ENCODE peak calls at places on chromosomes 3 and 15, in six cellular contexts. One of them, this sample, is unnamed.

GRCh38 chr3:149179225-149179624 is 42.4 kb downstream of the CP start:
- DNase-seq in mesendoderm: no peak
- DNase-seq in mesenchymal stem cell: peak
- DNase-seq in neuronal stem cell: no peak
- DNase-seq in H1: no peak
- DNase-seq in H9: no peak
- DNase-seq in this sample: peak

GRCh38 chr3:100993309-100993708 is at the start of gene ABI3BP:
- DNase-seq in mesendoderm: peak
- DNase-seq in H1: no peak
- DNase-seq in H9: no peak
- DNase-seq in mesenchymal stem cell: peak
- DNase-seq in neuronal stem cell: no peak
- DNase-seq in this sample: peak

GRCh38 chr3:182814419-182815160 is 21.3 kb downstream of the ATP11B start:
- DNase-seq in mesendoderm: no peak
- DNase-seq in mesenchymal stem cell: no peak
- DNase-seq in neuronal stem cell: no peak
- DNase-seq in H1: no peak
- DNase-seq in H9: no peak
- DNase-seq in this sample: no peak

GRCh38 chr15:84638103-84638502 is 16.0 kb downstream of the WDR73 start:
- DNase-seq in H1: no peak
- DNase-seq in neuronal stem cell: no peak
- DNase-seq in mesenchymal stem cell: no peak
- DNase-seq in mesendoderm: peak
- DNase-seq in H9: peak
- DNase-seq in this sample: peak

GRCh38 chr15:88788816-88789215 is 14.4 kb upstream of the ACAN start:
- DNase-seq in mesenchymal stem cell: no peak
- DNase-seq in H9: no peak
- DNase-seq in neuronal stem cell: no peak
- DNase-seq in mesendoderm: no peak
- DNase-seq in H1: no peak
- DNase-seq in this sample: no peak

GRCh38 chr3:29453278-29453961 is 172.5 kb downstream of the RBMS3 start:
- DNase-seq in neuronal stem cell: no peak
- DNase-seq in mesenchymal stem cell: no peak
- DNase-seq in H9: no peak
- DNase-seq in H1: no peak
- DNase-seq in mesendoderm: peak
- DNase-seq in this sample: no peak

GRCh38 chr3:185382154-185382553 is 19.2 kb downstream of the MAP3K13 start:
- DNase-seq in neuronal stem cell: no peak
- DNase-seq in mesendoderm: no peak
- DNase-seq in H9: no peak
- DNase-seq in H1: no peak
- DNase-seq in mesenchymal stem cell: no peak
- DNase-seq in this sample: no peak

GRCh38 chr3:110106805-110107204 is 769.5 kb upstream of the DPPA4 start:
- DNase-seq in neuronal stem cell: no peak
- DNase-seq in mesendoderm: no peak
- DNase-seq in mesenchymal stem cell: no peak
- DNase-seq in H9: no peak
- DNase-seq in H1: no peak
- DNase-seq in this sample: peak

GRCh38 chr3:193225726-193226125 is 15.3 kb upstream of the PLAAT1 start:
- DNase-seq in mesendoderm: peak
- DNase-seq in H9: no peak
- DNase-seq in H1: no peak
- DNase-seq in neuronal stem cell: no peak
- DNase-seq in mesenchymal stem cell: no peak
- DNase-seq in this sample: no peak

GRCh38 chr3:112464264-112464663 is 35.0 kb downstream of the BTLA start:
- DNase-seq in H1: no peak
- DNase-seq in H9: no peak
- DNase-seq in mesendoderm: no peak
- DNase-seq in mesenchymal stem cell: peak
- DNase-seq in neuronal stem cell: no peak
- DNase-seq in this sample: no peak

GRCh38 chr3:38968403-38968802 is 83.3 kb downstream of the SCN11A start:
- DNase-seq in neuronal stem cell: no peak
- DNase-seq in mesendoderm: no peak
- DNase-seq in H1: no peak
- DNase-seq in H9: no peak
- DNase-seq in mesenchymal stem cell: no peak
- DNase-seq in this sample: no peak

GRCh38 chr3:46695962-46696922 is 2.8 kb upstream of the ALS2CL start:
- DNase-seq in mesenchymal stem cell: peak
- DNase-seq in mesendoderm: no peak
- DNase-seq in H1: no peak
- DNase-seq in H9: no peak
- DNase-seq in neuronal stem cell: no peak
- DNase-seq in this sample: peak

GRCh38 chr3:126431103-126431534 is 36.4 kb downstream of the CFAP100 start:
- DNase-seq in mesendoderm: no peak
- DNase-seq in mesenchymal stem cell: no peak
- DNase-seq in H1: no peak
- DNase-seq in neuronal stem cell: no peak
- DNase-seq in H9: peak
- DNase-seq in this sample: no peak

GRCh38 chr3:114404590-114404989 is 110.8 kb downstream of the TIGIT start:
- DNase-seq in H1: no peak
- DNase-seq in neuronal stem cell: no peak
- DNase-seq in H9: no peak
- DNase-seq in mesendoderm: no peak
- DNase-seq in mesenchymal stem cell: peak
- DNase-seq in this sample: peak

GRCh38 chr15:68440136-68440535 is 8.2 kb upstream of the ITGA11 start:
- DNase-seq in mesendoderm: no peak
- DNase-seq in H1: no peak
- DNase-seq in H9: peak
- DNase-seq in neuronal stem cell: no peak
- DNase-seq in mesenchymal stem cell: no peak
- DNase-seq in this sample: no peak

GRCh38 chr15:34047893-34048775 is 9.1 kb upstream of the AVEN start:
- DNase-seq in neuronal stem cell: no peak
- DNase-seq in mesendoderm: no peak
- DNase-seq in mesenchymal stem cell: peak
- DNase-seq in H9: no peak
- DNase-seq in H1: no peak
- DNase-seq in this sample: no peak

GRCh38 chr3:23481660-23482278 is 278.6 kb downstream of the UBE2E2 start:
- DNase-seq in H9: no peak
- DNase-seq in neuronal stem cell: no peak
- DNase-seq in mesendoderm: no peak
- DNase-seq in H1: no peak
- DNase-seq in mesenchymal stem cell: peak
- DNase-seq in this sample: no peak

GRCh38 chr3:112486811-112487505 is 12.3 kb downstream of the BTLA start:
- DNase-seq in neuronal stem cell: no peak
- DNase-seq in H1: no peak
- DNase-seq in H9: no peak
- DNase-seq in mesenchymal stem cell: peak
- DNase-seq in mesendoderm: no peak
- DNase-seq in this sample: no peak

GRCh38 chr3:43691120-43692002 is 623 bp downstream of the ABHD5 start:
- DNase-seq in mesendoderm: peak
- DNase-seq in neuronal stem cell: peak
- DNase-seq in H1: no peak
- DNase-seq in mesenchymal stem cell: peak
- DNase-seq in H9: peak
- DNase-seq in this sample: peak

GRCh38 chr3:119559441-119559963 is at the start of gene CD80:
- DNase-seq in H1: no peak
- DNase-seq in H9: peak
- DNase-seq in mesenchymal stem cell: peak
- DNase-seq in mesendoderm: peak
- DNase-seq in neuronal stem cell: no peak
- DNase-seq in this sample: peak

GRCh38 chr3:127044996-127045395 is 62.1 kb downstream of the PLXNA1 start:
- DNase-seq in mesenchymal stem cell: no peak
- DNase-seq in H9: peak
- DNase-seq in H1: no peak
- DNase-seq in neuronal stem cell: no peak
- DNase-seq in mesendoderm: peak
- DNase-seq in this sample: peak

GRCh38 chr3:112640864-112641751 is at the start of gene CCDC80:
- DNase-seq in neuronal stem cell: no peak
- DNase-seq in H1: no peak
- DNase-seq in H9: no peak
- DNase-seq in mesendoderm: peak
- DNase-seq in mesenchymal stem cell: peak
- DNase-seq in this sample: peak

GRCh38 chr3:126337980-126338651 is 19.1 kb downstream of the KLF15 start:
- DNase-seq in neuronal stem cell: no peak
- DNase-seq in mesenchymal stem cell: no peak
- DNase-seq in H1: no peak
- DNase-seq in H9: no peak
- DNase-seq in mesendoderm: no peak
- DNase-seq in this sample: no peak

GRCh38 chr3:33273628-33274027 is 3.6 kb upstream of the FBXL2 start:
- DNase-seq in neuronal stem cell: no peak
- DNase-seq in H1: no peak
- DNase-seq in mesendoderm: no peak
- DNase-seq in mesenchymal stem cell: no peak
- DNase-seq in H9: no peak
- DNase-seq in this sample: no peak

GRCh38 chr3:169678122-169678521 is 14.6 kb upstream of the MECOM start:
- DNase-seq in H9: no peak
- DNase-seq in mesenchymal stem cell: no peak
- DNase-seq in H1: no peak
- DNase-seq in neuronal stem cell: no peak
- DNase-seq in mesendoderm: no peak
- DNase-seq in this sample: no peak

GRCh38 chr3:44721231-44722102 is 8.0 kb upstream of the ZNF501 start:
- DNase-seq in mesenchymal stem cell: peak
- DNase-seq in H9: no peak
- DNase-seq in H1: no peak
- DNase-seq in mesendoderm: peak
- DNase-seq in neuronal stem cell: no peak
- DNase-seq in this sample: peak

DNA sequence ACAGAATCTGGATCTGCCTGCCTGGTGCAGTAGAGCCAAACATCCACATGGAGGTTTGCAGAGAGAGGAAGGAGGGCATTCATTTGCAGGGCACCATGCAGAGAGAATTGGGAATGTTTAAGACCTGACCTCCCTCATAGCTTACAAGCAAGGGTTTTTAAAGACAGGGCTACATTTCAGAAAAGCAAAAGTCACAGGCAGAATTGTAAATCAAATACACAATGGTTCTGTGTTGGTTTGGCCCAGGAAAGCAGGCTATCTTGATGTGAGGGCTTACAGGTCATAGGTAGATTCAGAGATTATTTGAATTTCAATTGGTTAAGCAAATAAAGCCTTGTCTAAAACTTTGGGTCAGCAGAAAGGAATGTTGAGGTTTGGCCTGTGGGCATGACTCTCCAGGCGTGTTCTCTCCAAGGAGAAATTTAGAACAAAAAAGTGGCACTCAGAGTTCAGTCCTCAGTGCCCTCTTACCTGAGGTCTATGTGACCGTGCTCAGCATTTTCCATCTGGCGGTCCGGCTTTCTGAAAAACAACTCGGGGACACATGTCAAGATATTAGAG is 91.5 kb downstream of the CD47 start:
- DNase-seq in mesendoderm: peak
- DNase-seq in H9: no peak
- DNase-seq in neuronal stem cell: no peak
- DNase-seq in mesenchymal stem cell: no peak
- DNase-seq in H1: peak
- DNase-seq in this sample: no peak
- H2BK15ac ChIP-seq in mesendoderm: no peak
- H2BK15ac ChIP-seq in H9: no peak
- H2BK15ac ChIP-seq in neuronal stem cell: no peak
- H2BK15ac ChIP-seq in mesenchymal stem cell: no peak
- H2BK15ac ChIP-seq in H1: peak
- H2BK15ac ChIP-seq in this sample: no peak

GRCh38 chr3:65265511-65265910 is 577.7 kb upstream of the ADAMTS9 start:
- DNase-seq in H1: no peak
- DNase-seq in H9: no peak
- DNase-seq in mesenchymal stem cell: no peak
- DNase-seq in neuronal stem cell: no peak
- DNase-seq in mesendoderm: no peak
- DNase-seq in this sample: no peak
- H2BK15ac ChIP-seq in H1: no peak
- H2BK15ac ChIP-seq in H9: no peak
- H2BK15ac ChIP-seq in mesenchymal stem cell: no peak
- H2BK15ac ChIP-seq in neuronal stem cell: no peak
- H2BK15ac ChIP-seq in mesendoderm: no peak
- H2BK15ac ChIP-seq in this sample: no peak

GRCh38 chr3:73709712-73710111 is 85.0 kb upstream of the PDZRN3 start:
- DNase-seq in H9: no peak
- DNase-seq in H1: no peak
- DNase-seq in mesenchymal stem cell: no peak
- DNase-seq in mesendoderm: peak
- DNase-seq in neuronal stem cell: no peak
- DNase-seq in this sample: no peak
- H2BK15ac ChIP-seq in H9: no peak
- H2BK15ac ChIP-seq in H1: no peak
- H2BK15ac ChIP-seq in mesenchymal stem cell: no peak
- H2BK15ac ChIP-seq in mesendoderm: no peak
- H2BK15ac ChIP-seq in neuronal stem cell: no peak
- H2BK15ac ChIP-seq in this sample: no peak

GRCh38 chr15:28246605-28247004 is 75.4 kb downstream of the HERC2 start:
- DNase-seq in mesendoderm: no peak
- DNase-seq in mesenchymal stem cell: no peak
- DNase-seq in neuronal stem cell: no peak
- DNase-seq in H9: no peak
- DNase-seq in H1: no peak
- DNase-seq in this sample: no peak

GRCh38 chr15:28243901-28244300 is 78.1 kb downstream of the HERC2 start:
- DNase-seq in H9: no peak
- DNase-seq in mesenchymal stem cell: no peak
- DNase-seq in neuronal stem cell: no peak
- DNase-seq in mesendoderm: no peak
- DNase-seq in H1: no peak
- DNase-seq in this sample: no peak

DNA sequence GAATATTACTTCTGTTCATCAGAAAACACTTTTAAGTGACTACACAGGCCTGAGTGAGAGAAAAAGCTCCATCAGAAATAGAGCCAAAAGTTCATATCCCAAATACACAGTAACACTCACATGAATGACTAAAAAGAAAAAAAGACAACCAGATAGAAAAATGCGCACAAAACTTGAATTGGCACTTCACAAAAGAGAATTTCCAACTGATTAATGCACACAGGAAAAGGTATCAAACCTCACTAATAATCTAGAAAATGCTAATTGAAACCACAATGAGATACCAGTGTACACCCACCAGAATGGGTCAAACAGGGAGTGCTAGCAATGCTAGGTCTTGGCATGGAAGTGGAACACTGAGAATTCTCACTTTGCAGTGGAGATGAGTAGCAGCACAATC is 78.6 kb downstream of the HERC2 start:
- DNase-seq in H1: no peak
- DNase-seq in mesenchymal stem cell: no peak
- DNase-seq in mesendoderm: no peak
- DNase-seq in neuronal stem cell: no peak
- DNase-seq in H9: no peak
- DNase-seq in this sample: no peak
- H2BK15ac ChIP-seq in H1: no peak
- H2BK15ac ChIP-seq in mesenchymal stem cell: no peak
- H2BK15ac ChIP-seq in mesendoderm: no peak
- H2BK15ac ChIP-seq in neuronal stem cell: no peak
- H2BK15ac ChIP-seq in H9: no peak
- H2BK15ac ChIP-seq in this sample: no peak

This sample was measured in IMR-90.